ENCODE peak calls at places on chromosomes 11 and 22, in five cellular contexts. J, A, V, P and U are unnamed samples. For H3K4me1, the result is how much of the 10 kb centered on the place peaks cover.

GRCh38 chr22:45314054-45314721 is 4.5 kb downstream of the FAM118A start:
- DNase-seq in J (peak), A (no peak), V (no peak), P (no peak), U (no peak)

GRCh38 chr22:42281706-42282251 is 11.3 kb upstream of the TCF20 start:
- DNase-seq in J (no peak), A (no peak), V (no peak), P (no peak), U (peak)

GRCh38 chr22:27982106-27982505 is 63.0 kb upstream of the PITPNB start:
- DNase-seq in J (no peak), A (no peak), V (peak), P (no peak), U (no peak)

GRCh38 chr11:102666331-102666957 is 39.1 kb downstream of the MMP27 start:
- DNase-seq in J (peak), A (no peak), V (no peak), P (no peak), U (no peak)

GRCh38 chr11:12389676-12390075 is 12.3 kb downstream of the PARVA start:
- DNase-seq in J (no peak), A (no peak), V (no peak), P (no peak), U (no peak)

GRCh38 chr22:33699176-33699575 is 221.1 kb downstream of the LARGE1 start:
- DNase-seq in J (no peak), A (no peak), V (no peak), P (no peak), U (no peak)

GRCh38 chr22:35333220-35333619 is 33.5 kb downstream of the TOM1 start:
- DNase-seq in J (no peak), A (no peak), V (no peak), P (no peak), U (no peak)

GRCh38 chr11:3626250-3626960 is 15.4 kb downstream of the ART5 start:
- DNase-seq in J (no peak), A (peak), V (no peak), P (no peak), U (peak)

GRCh38 chr11:91926967-91927366 is 297.7 kb upstream of the FAT3 start:
- DNase-seq in J (no peak), A (no peak), V (no peak), P (no peak), U (peak)

GRCh38 chr11:80155412-80156017 is 714.7 kb upstream of the TENM4 start:
- DNase-seq in J (peak), A (no peak), V (no peak), P (no peak), U (no peak)

GRCh38 chr11:131027501-131027900 is 111.2 kb upstream of the SNX19 start:
- DNase-seq in J (no peak), A (no peak), V (no peak), P (no peak), U (no peak)

GRCh38 chr11:87804176-87804575 is 371.1 kb downstream of the RAB38 start:
- DNase-seq in J (no peak), A (no peak), V (no peak), P (no peak), U (no peak)

GRCh38 chr11:27456140-27456801 is 16.3 kb downstream of the LGR4 start:
- DNase-seq in J (no peak), A (no peak), V (no peak), P (no peak), U (no peak)

GRCh38 chr11:47253660-47254059 is 4.1 kb upstream of the NR1H3 start:
- DNase-seq in J (no peak), A (no peak), V (no peak), P (no peak), U (no peak)

GRCh38 chr11:69647761-69648497 is 7.0 kb downstream of the CCND1 start:
- DNase-seq in J (no peak), A (peak), V (no peak), P (no peak), U (peak)
- H3K4me3 ChIP-seq in J (no peak), A (no peak), V (no peak), P (no peak), U (no peak)

GRCh38 chr11:66282468-66283455 is 4.8 kb downstream of the CNIH2 start:
- DNase-seq in J (peak), A (peak), V (peak), P (peak), U (peak)
- TF ChIP-seq EP300 in J (no peak), A (no peak), V (no peak), P (no peak), U (no peak)

DNA sequence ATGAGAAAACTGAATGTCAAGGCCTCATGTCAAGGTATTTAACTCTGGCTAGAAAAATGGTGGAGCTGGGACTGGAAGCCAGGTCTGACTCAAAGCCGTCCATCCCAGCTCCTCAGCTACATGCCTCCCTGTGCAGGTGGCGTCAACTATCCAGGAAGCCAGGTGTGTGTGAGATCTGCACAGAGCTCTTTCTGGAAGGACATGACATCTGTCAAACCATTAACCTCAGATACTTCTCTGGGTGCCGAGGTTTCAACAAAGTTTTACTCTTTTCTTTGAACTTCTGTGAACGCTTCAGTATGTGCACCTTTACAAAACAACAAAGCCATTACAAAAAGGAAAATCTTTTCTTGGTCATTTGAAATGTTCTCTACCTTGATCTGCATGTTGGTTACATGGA is 7.0 kb upstream of the CASTOR1 start:
- DNase-seq in J (no peak), A (no peak), V (no peak), P (no peak), U (no peak)
- H3K4me1 ChIP-seq in J (under half), A (half or more), V (half or more), P (under half), U (under half)

GRCh38 chr11:790721-791564 is 1.1 kb upstream of the CEND1 start:
- DNase-seq in J (peak), A (no peak), V (no peak), P (no peak), U (no peak)

GRCh38 chr11:791658-792534 is 2.0 kb upstream of the CEND1 start:
- DNase-seq in J (no peak), A (no peak), V (no peak), P (no peak), U (no peak)

GRCh38 chr11:788009-788640 is 1.8 kb downstream of the CEND1 start:
- DNase-seq in J (no peak), A (no peak), V (no peak), P (no peak), U (no peak)

GRCh38 chr11:788953-789940 is 643 bp downstream of the CEND1 start:
- DNase-seq in J (no peak), A (no peak), V (no peak), P (no peak), U (no peak)

GRCh38 chr11:789951-790350 is at the start of gene CEND1:
- DNase-seq in J (peak), A (no peak), V (no peak), P (no peak), U (no peak)
- H3K4me3 ChIP-seq in J (peak), A (no peak), V (no peak), P (no peak), U (no peak)

DNA sequence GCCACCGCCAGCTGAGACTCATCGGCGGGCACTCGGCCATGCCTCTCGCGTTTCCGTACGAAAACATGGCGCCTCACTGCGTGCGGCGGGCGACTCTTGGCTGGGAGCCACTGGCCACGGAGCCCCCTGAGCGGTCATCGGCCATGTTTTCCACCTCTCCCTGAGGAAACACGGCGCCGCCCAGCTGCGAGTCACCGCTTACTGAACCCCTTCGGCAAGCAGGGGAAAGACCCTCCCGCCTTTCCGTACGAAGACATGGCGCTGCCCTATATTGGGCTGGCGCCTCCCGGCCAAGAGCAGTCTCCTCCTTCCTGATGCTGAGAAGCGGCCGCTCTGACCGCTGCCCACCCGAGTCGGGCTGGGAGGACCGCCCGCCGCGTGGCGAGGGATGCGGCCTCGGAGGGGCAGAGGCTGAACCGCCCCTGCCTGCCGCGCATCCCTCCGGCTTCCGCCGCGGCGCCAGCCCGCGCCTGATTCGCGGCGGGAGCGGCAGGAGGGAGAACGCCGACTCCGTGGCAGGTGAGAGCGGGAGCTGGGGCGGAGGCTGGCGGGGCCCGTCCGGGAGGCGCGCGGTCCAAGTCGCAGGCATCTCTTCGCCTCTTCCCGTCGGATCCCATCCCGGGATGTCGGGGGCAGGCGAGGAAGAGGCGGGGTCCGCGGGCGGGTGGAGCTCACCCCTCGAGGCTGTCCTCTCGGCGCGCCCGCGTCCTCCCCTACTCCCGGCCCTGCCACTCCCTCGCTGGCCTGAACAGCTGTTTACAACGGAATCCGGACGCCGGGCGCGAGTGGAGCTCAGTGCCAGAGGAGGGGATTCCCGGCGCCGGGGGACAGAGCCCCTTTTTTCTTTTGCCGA is at the start of gene TCP11L1:
- DNase-seq in J (peak), A (peak), V (peak), P (peak), U (peak)
- TF ChIP-seq EP300 in J (no peak), A (no peak), V (no peak), P (no peak), U (no peak)

GRCh38 chr11:65418431-65418680 is 4.2 kb upstream of the NEAT1 start:
- DNase-seq in J (no peak), A (no peak), V (no peak), P (no peak), U (no peak)
- H3K4me1 ChIP-seq in J (half or more), A (half or more), V (half or more), P (under half), U (under half)